ENCODE peak calls at places on chromosomes 5 and 9, in five cellular contexts. O is cardiac muscle cell, E is neural progenitor cell, F is lower lobe of right lung, A is PC-3. N is an unnamed sample.
A peak's percentile ranks its signal among the peaks of the same experiment; 100 is the strongest.

GRCh38 chr5:113050606-113051391 is 74.2 kb downstream of the DCP2 start:
- DNase-seq in F (no peak), O (peak; percentile 65), E (no peak), A (peak; percentile 73), N (no peak)

GRCh38 chr5:178387856-178388190 is 155.2 kb upstream of the PHYKPL start:
- DNase-seq in O (no peak), E (no peak), F (peak; percentile 36), A (no peak), N (no peak)

GRCh38 chr5:158209219-158209908 is 350.4 kb upstream of the CLINT1 start:
- DNase-seq in F (no peak), O (no peak), E (no peak), A (no peak), N (no peak)

GRCh38 chr9:73219985-73220626 is 68.4 kb downstream of the ANXA1 start:
- DNase-seq in O (peak; percentile 77), E (no peak), F (no peak), A (peak; percentile 30), N (no peak)

GRCh38 chr9:129270205-129270604 is 92.1 kb upstream of the IER5L start:
- DNase-seq in F (peak; percentile 13), A (no peak), E (no peak), O (no peak), N (no peak)

GRCh38 chr9:110257097-110257955 is 1.0 kb upstream of the TXN start:
- DNase-seq in E (peak; percentile 50), A (no peak), O (peak; percentile 30), F (no peak), N (no peak)

GRCh38 chr5:79269733-79270166 is 33.8 kb downstream of the JMY start:
- DNase-seq in F (no peak), O (no peak), E (no peak), A (no peak), N (no peak)

GRCh38 chr9:116580853-116581252 is 106.3 kb upstream of the TRIM32 start:
- DNase-seq in E (no peak), A (no peak), F (no peak), O (peak; percentile 40), N (no peak)

GRCh38 chr5:42321800-42322199 is 101.4 kb upstream of the GHR start:
- DNase-seq in F (no peak), A (no peak), E (peak; percentile 4), O (no peak), N (no peak)

DNA sequence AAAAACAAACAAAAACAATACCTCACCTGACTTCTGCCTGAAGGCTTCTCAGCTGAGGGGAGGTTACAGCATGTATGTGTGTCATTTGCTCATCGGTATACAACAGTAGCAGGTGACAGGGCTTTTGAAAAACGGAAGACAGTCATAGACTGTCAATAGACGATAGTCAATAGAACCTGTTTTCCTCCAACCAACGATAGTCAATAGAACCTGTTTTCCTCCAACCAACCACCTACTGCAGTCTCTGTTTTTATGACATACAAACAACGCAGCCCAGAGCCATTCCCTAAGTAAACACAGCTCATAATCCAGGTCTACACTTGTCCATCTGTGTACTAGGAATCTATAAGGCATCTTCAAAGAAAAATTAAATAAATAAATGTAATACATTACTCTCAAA is 74.5 kb downstream of the RETREG1 start:
- DNase-seq in O (no peak), F (no peak), A (no peak), E (no peak), N (no peak)
- H3K4me1 ChIP-seq in O (peaks cover 8% of the 10 kb centered on the region), F (no peaks in the 10 kb centered on the region), A (peaks cover 16% of the 10 kb centered on the region), E (no peaks in the 10 kb centered on the region), N (no peaks in the 10 kb centered on the region)

GRCh38 chr5:172110260-172110815 is 77.7 kb downstream of the STK10 start:
- DNase-seq in O (peak; percentile 44), E (no peak), A (no peak), F (peak; percentile 42), N (no peak)
- TF ChIP-seq CTCF in O (no peak), E (no peak), A (no peak), F (no peak), N (no peak)

GRCh38 chr9:7094052-7094451 is 336.3 kb downstream of the KDM4C start:
- DNase-seq in O (peak; percentile 33), E (peak; percentile 48), F (no peak), A (peak; percentile 50), N (no peak)

GRCh38 chr9:7095054-7095453 is 337.3 kb downstream of the KDM4C start:
- DNase-seq in O (no peak), E (no peak), A (no peak), F (no peak), N (no peak)

GRCh38 chr9:7094576-7094975 is 336.8 kb downstream of the KDM4C start:
- DNase-seq in E (no peak), F (no peak), A (no peak), O (no peak), N (no peak)

GRCh38 chr9:7089794-7090193 is 332.0 kb downstream of the KDM4C start:
- DNase-seq in F (no peak), O (no peak), E (peak; percentile 24), A (no peak), N (no peak)

GRCh38 chr9:7093040-7093439 is 335.3 kb downstream of the KDM4C start:
- DNase-seq in E (no peak), A (no peak), O (no peak), F (no peak), N (no peak)
- H3K4me3 ChIP-seq in E (no peak overlapping the region), A (no peak overlapping the region), O (no peak overlapping the region), F (no peak overlapping the region), N (no peak overlapping the region)

DNA sequence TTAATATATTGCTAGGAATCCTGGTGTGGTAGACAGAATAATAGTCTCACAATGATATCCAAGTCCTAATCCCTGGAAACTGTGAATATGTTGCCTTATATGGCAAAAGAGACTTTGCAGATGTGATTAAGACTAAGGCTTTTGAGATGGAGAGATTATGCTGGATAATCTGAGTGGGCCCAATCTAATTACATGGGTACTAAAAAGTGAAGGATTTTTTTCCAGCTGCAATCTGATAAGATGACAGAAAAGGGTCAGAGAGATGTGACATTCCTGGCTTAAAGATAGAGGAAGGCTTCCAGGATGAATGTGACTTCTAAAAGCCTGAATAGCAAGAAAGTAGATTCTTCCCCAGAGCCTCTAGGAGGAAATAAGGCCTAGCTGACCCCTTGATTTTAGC is 80.7 kb upstream of the MPDZ start:
- DNase-seq in E (no peak), F (no peak), A (no peak), O (no peak), N (no peak)
- H3K4me1 ChIP-seq in E (peaks cover 4% of the 10 kb centered on the region), F (no peaks in the 10 kb centered on the region), A (peaks cover 11% of the 10 kb centered on the region), O (no peaks in the 10 kb centered on the region), N (no peaks in the 10 kb centered on the region)

GRCh38 chr5:165805756-165806155 is 2300.3 kb downstream of the MAT2B start:
- DNase-seq in E (peak; percentile 47), A (no peak), F (no peak), O (no peak), N (no peak)
- TF ChIP-seq CTCF in E (peak; percentile 34), A (no peak), F (no peak), O (no peak), N (no peak)

GRCh38 chr9:35686222-35687203 is 3.2 kb downstream of the TPM2 start:
- DNase-seq in E (no peak), F (no peak), A (no peak), O (peak; percentile 73), N (no peak)

GRCh38 chr9:35688558-35689350 is 971 bp downstream of the TPM2 start:
- DNase-seq in E (no peak), O (peak; percentile 69), F (no peak), A (peak; percentile 86), N (no peak)

GRCh38 chr9:35685506-35685905 is 4.2 kb downstream of the TPM2 start:
- DNase-seq in E (no peak), A (no peak), F (no peak), O (no peak), N (no peak)

GRCh38 chr9:35687972-35688557 is 1.7 kb downstream of the TPM2 start:
- DNase-seq in A (no peak), E (no peak), O (no peak), F (no peak), N (no peak)

DNA sequence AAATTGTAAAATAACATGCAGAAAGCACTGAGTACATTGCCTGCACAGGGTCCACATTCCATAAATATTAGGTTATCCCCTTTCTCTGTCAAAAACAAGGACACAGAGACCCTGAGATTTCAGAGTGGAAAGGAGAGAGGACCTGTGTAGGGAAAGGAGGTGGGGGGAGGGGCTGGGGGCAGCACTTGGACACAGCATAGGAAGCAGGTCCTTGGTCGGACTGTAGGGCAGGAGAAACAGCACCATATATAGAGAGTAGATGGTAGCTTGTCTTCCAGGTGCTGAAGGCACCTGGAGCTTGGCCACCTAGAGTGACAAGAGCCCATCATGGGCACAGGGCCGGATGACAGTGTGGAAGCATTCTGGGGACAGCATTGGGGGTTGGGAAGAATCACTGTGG is 2.4 kb downstream of the TPM2 start:
- DNase-seq in O (no peak), E (no peak), F (no peak), A (no peak), N (no peak)
- H3K4me3 ChIP-seq in O (peak overlapping the region; percentile 67), E (no peak overlapping the region), F (no peak overlapping the region), A (no peak overlapping the region), N (no peak overlapping the region)

DNA sequence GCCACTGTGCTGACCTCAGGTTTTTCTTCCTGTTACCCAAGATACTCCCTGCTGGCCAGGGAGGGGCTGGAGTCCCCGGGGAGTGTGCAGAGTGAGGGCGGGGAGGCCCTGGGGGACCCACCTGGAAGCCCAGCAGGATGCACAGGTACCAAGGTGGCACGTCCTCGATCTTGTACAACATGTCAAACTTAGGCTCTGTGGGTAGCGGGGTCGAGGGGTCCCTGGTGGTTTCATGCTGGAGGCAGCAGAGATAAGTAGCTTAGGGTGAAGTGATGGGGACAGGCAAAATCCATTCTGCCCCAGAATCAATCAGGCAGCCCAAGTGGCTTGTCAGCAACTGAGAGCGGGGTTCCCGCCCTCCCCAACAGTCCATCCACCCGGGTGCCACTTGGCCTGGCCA is 726 bp downstream of the SLC23A1 start:
- DNase-seq in E (no peak), A (no peak), O (no peak), F (no peak), N (no peak)
- H3K4me1 ChIP-seq in E (no peaks in the 10 kb centered on the region), A (peaks cover 4% of the 10 kb centered on the region), O (peaks cover 17% of the 10 kb centered on the region), F (peaks cover 7% of the 10 kb centered on the region), N (peaks cover 21% of the 10 kb centered on the region)

GRCh38 chr9:86034863-86035734 is 64.3 kb downstream of the GOLM1 start:
- DNase-seq in O (peak; percentile 69), F (no peak), E (peak; percentile 69), A (peak; percentile 42), N (no peak)
- TF ChIP-seq CTCF in O (peak; percentile 66), F (peak; percentile 42), E (peak; percentile 74), A (peak; percentile 68), N (no peak)

N was measured in left lung.